ENCODE peak calls at places on chromosome 15, in six cellular contexts. R is neuronal stem cell, K is IMR-90, S is H9, M is mesendoderm, G is H1. A is an unnamed sample. For H3K4me1, the result is how much of the 10 kb centered on the place peaks cover.

GRCh38 chr15:90557651-90558084 is 27.9 kb downstream of the CRTC3 start:
- DNase-seq in R (no peak), K (peak), S (no peak), M (no peak), G (no peak), A (no peak)

GRCh38 chr15:49171790-49172189 is 1.7 kb downstream of the GALK2 start:
- DNase-seq in R (no peak), K (no peak), S (no peak), M (no peak), G (no peak), A (no peak)

GRCh38 chr15:99454107-99454809 is 111.5 kb upstream of the MEF2A start:
- DNase-seq in R (no peak), K (no peak), S (no peak), M (no peak), G (peak), A (no peak)

GRCh38 chr15:53589526-53590057 is 169.9 kb downstream of the WDR72 start:
- DNase-seq in R (no peak), K (no peak), S (no peak), M (no peak), G (no peak), A (no peak)

GRCh38 chr15:85464471-85464870 is 84.1 kb downstream of the AKAP13 start:
- DNase-seq in R (no peak), K (no peak), S (no peak), M (no peak), G (no peak), A (no peak)

GRCh38 chr15:92877000-92877399 is 23.1 kb upstream of the CHD2 start:
- DNase-seq in R (no peak), K (no peak), S (no peak), M (no peak), G (no peak), A (peak)

GRCh38 chr15:92451225-92451825 is 57.6 kb downstream of the ST8SIA2 start:
- DNase-seq in R (no peak), K (peak), S (no peak), M (peak), G (no peak), A (peak)

GRCh38 chr15:81575436-81576123 is 201.6 kb upstream of the TMC3 start:
- DNase-seq in R (no peak), K (peak), S (no peak), M (peak), G (no peak), A (peak)

GRCh38 chr15:67134577-67135492 is 69.4 kb downstream of the SMAD3 start:
- DNase-seq in R (no peak), K (no peak), S (no peak), M (no peak), G (no peak), A (no peak)

GRCh38 chr15:72271895-72272212 is 500 bp downstream of the PARP6 start:
- DNase-seq in R (no peak), K (peak), S (no peak), M (peak), G (no peak), A (peak)

GRCh38 chr15:101140697-101141065 is 111.2 kb downstream of the CHSY1 start:
- DNase-seq in R (no peak), K (no peak), S (no peak), M (no peak), G (no peak), A (no peak)

GRCh38 chr15:80568298-80568697 is 126.8 kb upstream of the ABHD17C start:
- DNase-seq in R (no peak), K (peak), S (no peak), M (no peak), G (no peak), A (peak)

GRCh38 chr15:79036323-79036722 is 54.3 kb downstream of the RASGRF1 start:
- DNase-seq in R (no peak), K (no peak), S (no peak), M (no peak), G (no peak), A (no peak)

GRCh38 chr15:90987561-90988141 is 6.7 kb downstream of the PRC1 start:
- DNase-seq in R (no peak), K (no peak), S (no peak), M (no peak), G (no peak), A (no peak)

GRCh38 chr15:31264534-31265089 is 62.0 kb upstream of the KLF13 start:
- DNase-seq in R (no peak), K (no peak), S (no peak), M (no peak), G (no peak), A (no peak)

GRCh38 chr15:59436774-59437472 is 1.1 kb upstream of the FAM81A start:
- DNase-seq in R (no peak), K (no peak), S (no peak), M (no peak), G (no peak), A (no peak)

GRCh38 chr15:65952425-65953053 is 83.2 kb downstream of the RAB11A start:
- DNase-seq in R (peak), K (peak), S (peak), M (peak), G (peak), A (peak)

GRCh38 chr15:77992356-77993222 is 84.9 kb downstream of the TBC1D2B start:
- DNase-seq in R (no peak), K (no peak), S (no peak), M (no peak), G (no peak), A (no peak)

GRCh38 chr15:78205337-78205736 is 29.0 kb downstream of the ACSBG1 start:
- DNase-seq in R (no peak), K (no peak), S (no peak), M (no peak), G (no peak), A (no peak)

DNA sequence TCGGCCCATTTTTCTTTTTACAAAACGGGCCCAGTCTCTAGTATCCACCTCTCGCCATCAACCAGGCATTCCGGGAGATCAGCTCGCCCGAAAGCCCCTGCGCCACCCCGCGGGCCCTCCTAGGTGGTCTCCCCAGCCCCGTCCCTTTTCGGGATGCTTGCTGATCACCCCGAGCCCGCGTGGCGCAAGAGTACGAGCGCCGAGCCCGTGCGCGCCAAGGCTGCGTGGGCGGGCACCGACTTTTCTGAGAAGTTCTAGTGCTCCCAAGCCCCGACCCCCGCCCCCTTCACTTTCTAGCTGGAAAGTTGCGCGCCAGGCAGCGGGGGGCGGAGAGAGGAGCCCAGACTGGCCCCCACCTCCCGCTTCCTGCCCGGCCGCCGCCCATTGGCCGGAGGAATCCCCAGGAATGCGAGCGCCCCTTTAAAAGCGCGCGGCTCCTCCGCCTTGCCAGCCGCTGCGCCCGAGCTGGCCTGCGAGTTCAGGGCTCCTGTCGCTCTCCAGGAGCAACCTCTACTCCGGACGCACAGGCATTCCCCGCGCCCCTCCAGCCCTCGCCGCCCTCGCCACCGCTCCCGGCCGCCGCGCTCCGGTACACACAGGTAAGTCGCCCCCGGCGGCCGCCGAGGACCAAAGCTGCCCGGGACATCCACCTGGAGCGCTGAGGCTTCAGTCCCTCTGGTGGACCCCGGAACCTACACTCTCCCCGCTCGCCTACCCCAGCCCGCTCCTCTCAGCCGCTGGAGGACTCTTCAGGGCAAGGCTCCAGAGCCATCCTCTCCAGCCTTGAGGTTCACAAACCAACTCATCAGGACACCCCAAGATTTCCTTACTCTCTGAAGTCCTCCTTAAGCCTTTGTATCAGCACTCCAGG is at the start of gene THBS1:
- DNase-seq in R (peak), K (peak), S (peak), M (peak), G (peak), A (no peak)
- H4K8ac ChIP-seq in R (peak), K (peak), S (no peak), M (no peak), G (peak), A (peak)

GRCh38 chr15:39269352-39269751 is 311.5 kb upstream of the THBS1 start:
- DNase-seq in R (no peak), K (no peak), S (no peak), M (peak), G (no peak), A (peak)

GRCh38 chr15:39270976-39271375 is 309.9 kb upstream of the THBS1 start:
- DNase-seq in R (no peak), K (peak), S (no peak), M (no peak), G (no peak), A (peak)

GRCh38 chr15:39267685-39268084 is 313.2 kb upstream of the THBS1 start:
- DNase-seq in R (no peak), K (no peak), S (no peak), M (no peak), G (no peak), A (no peak)

GRCh38 chr15:39270221-39270835 is 310.6 kb upstream of the THBS1 start:
- DNase-seq in R (no peak), K (no peak), S (no peak), M (no peak), G (no peak), A (no peak)

GRCh38 chr15:39269821-39270220 is 311.1 kb upstream of the THBS1 start:
- DNase-seq in R (no peak), K (no peak), S (no peak), M (no peak), G (no peak), A (no peak)
- H3K4ac ChIP-seq in R (no peak), K (peak), S (no peak), M (no peak), G (no peak), A (no peak)

DNA sequence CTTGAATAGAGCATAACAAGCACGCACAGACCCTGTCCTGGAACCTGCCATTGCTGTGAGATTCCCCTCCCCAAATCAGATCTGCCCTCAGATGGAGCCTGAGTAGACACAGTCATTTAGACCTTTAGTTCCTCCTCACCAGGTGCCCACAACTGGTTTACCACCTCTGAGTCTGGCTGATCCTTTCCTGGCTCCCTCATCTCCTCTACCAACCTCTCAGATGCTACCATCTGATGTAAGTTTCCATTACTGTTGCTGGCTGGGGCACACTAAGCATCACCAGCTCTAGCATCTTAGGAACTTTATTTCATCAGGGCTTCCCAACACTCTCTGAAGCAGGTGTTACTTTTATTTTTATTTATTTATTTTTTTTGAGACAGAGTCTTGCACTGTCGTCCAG is 288.3 kb downstream of the TLE3 start:
- DNase-seq in R (no peak), K (no peak), S (no peak), M (no peak), G (no peak), A (no peak)
- H3K4me1 ChIP-seq in R (under half), K (under half), S (under half), M (under half), G (under half), A (under half)

DNA sequence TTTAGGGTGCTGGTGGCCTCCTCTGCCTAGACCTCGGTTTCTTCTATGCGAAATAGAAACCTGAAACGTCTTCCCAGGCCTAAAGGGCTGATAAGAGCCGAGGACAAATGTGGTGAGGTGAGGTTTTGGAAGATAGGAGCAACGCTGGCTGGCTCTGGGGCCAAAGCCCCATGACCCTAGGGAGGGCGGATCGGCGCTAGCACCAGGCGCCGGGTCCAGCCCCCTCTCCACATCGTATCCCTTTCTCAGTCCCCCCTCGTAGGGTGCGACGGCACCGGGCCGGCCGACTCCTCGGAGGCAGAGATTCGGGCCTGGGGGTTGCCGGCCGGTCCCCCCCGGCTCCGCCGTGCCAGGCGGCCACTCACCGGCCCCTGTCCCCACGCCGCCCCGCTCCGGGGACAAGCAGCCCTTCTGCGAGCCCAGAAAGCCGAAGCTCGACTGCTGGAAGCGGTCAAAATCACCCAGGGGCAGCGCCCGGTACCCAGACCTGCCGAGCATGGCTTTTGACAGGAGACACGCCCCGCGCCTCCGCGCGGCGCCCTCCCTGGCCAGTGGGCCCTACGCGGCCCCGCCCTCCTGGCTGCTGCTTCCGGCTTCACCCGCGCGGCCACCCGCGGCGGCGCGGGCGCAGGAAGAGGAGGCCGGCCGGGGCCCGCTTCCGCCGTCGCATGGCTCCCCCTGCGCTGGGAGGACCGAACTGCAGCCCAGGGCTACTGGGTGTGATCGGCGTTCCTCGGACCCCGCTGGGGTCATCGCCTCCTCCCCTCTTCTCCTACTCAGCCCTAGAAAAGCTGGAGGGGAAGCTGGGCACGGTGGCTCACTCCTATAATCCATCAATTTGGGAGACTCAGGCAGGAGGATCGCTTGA is at the start of gene STOML1:
- DNase-seq in R (peak), K (peak), S (peak), M (peak), G (peak), A (peak)
- H4K8ac ChIP-seq in R (no peak), K (peak), S (no peak), M (no peak), G (peak), A (peak)

DNA sequence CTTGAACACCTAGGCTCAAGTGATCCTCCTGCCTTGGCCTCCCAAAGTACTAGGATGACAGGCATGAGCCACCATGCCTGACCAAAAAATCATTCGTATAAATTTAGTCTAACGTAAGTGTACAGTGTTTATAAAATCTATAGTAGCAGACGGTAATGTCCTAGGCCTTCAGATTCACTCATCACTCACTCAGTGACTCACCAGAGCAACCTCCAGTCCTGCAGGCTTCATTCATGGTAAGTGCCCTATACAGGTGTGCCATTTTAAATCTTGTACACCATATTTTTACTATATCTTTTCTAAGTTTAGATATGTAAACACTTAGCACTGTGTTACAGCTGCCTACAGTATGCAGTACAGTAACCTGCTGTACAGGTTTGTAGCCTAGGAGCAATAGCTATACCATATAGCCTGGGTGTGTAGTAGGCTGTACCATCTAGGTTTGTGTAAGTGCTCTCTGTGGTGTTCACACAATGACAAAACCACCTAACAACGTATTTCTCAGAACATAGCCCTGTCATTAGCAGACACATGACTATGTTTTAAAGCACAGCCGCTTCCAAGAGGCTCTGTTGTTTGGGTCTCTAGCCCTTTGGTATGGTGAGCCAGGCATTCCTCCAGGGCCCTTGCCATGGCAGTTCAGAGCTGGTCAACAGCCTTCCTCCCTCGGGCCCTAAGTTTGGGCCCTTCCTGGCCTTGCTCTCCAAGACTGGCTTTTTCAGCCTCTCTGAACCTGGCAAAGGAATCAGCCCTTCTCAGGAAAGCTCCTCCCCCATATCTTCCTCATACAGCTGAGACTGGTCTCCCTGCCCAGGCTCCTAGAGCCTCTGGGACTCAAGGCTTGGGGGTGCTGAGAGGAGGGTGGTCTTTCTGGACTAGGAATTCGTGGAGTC is 1.9 kb upstream of the CCDC9B start:
- DNase-seq in R (no peak), K (peak), S (no peak), M (no peak), G (no peak), A (no peak)
- H3K4ac ChIP-seq in R (no peak), K (peak), S (no peak), M (no peak), G (no peak), A (no peak)

A was measured in trophoblast cell.